ENCODE peak calls at places on chromosomes 2 and 18, in five cellular contexts. H is neural progenitor cell, O is HCT116, C is HepG2, I is DND-41. J is an unnamed sample. For H4K20me1, the result is how much of the 10 kb centered on the place peaks cover.

GRCh38 chr18:51848702-51849101 is 491.3 kb upstream of the DCC start:
- DNase-seq in H (no peak), O (no peak), C (no peak), I (no peak), J (no peak)

GRCh38 chr2:234275515-234275914 is 221.4 kb downstream of the ARL4C start:
- DNase-seq in H (peak), O (no peak), C (no peak), I (no peak), J (no peak)

GRCh38 chr2:227097495-227098161 is 66.4 kb downstream of the COL4A4 start:
- DNase-seq in H (no peak), O (no peak), C (no peak), I (no peak), J (no peak)

GRCh38 chr2:72825271-72826155 is at the start of gene EXOC6B:
- DNase-seq in H (peak), O (peak), C (peak), I (peak), J (peak)

GRCh38 chr2:203534486-203535077 is 519 bp downstream of the RAPH1 start:
- DNase-seq in H (no peak), O (no peak), C (peak), I (peak), J (no peak)

GRCh38 chr2:61770298-61770697 is 83.6 kb downstream of the FAM161A start:
- DNase-seq in H (no peak), O (no peak), C (no peak), I (no peak), J (no peak)

GRCh38 chr2:240737958-240738357 is 46.3 kb downstream of the AQP12A start:
- DNase-seq in H (no peak), O (no peak), C (no peak), I (no peak), J (no peak)

GRCh38 chr2:171318463-171318934 is 115.3 kb downstream of the METTL8 start:
- DNase-seq in H (peak), O (no peak), C (no peak), I (no peak), J (no peak)

GRCh38 chr2:7450188-7451156 is 533.3 kb downstream of the RNF144A start:
- DNase-seq in H (no peak), O (no peak), C (no peak), I (no peak), J (no peak)

GRCh38 chr2:28649481-28650260 is 102.0 kb upstream of the PPP1CB start:
- DNase-seq in H (no peak), O (peak), C (peak), I (no peak), J (no peak)

GRCh38 chr2:144501118-144501517 is 18.8 kb downstream of the ZEB2 start:
- DNase-seq in H (no peak), O (no peak), C (no peak), I (no peak), J (no peak)

GRCh38 chr2:214489702-214490101 is 78.8 kb downstream of the VWC2L start:
- DNase-seq in H (no peak), O (no peak), C (no peak), I (no peak), J (no peak)

GRCh38 chr2:223416826-223417610 is 185.1 kb downstream of the SCG2 start:
- DNase-seq in H (no peak), O (no peak), C (no peak), I (no peak), J (no peak)

GRCh38 chr18:48913201-48913600 is 37.6 kb downstream of the SMAD7 start:
- DNase-seq in H (no peak), O (no peak), C (no peak), I (no peak), J (no peak)

GRCh38 chr2:47904903-47905453 is 1.3 kb downstream of the FBXO11 start:
- DNase-seq in H (peak), O (no peak), C (peak), I (peak), J (no peak)

GRCh38 chr18:79798346-79798998 is 734 bp downstream of the KCNG2 start:
- DNase-seq in H (peak), O (no peak), C (no peak), I (no peak), J (no peak)

GRCh38 chr2:106960633-106961205 is 74.8 kb upstream of the ST6GAL2 start:
- DNase-seq in H (peak), O (no peak), C (no peak), I (no peak), J (no peak)

GRCh38 chr2:128486640-128487375 is 168.1 kb upstream of the HS6ST1 start:
- DNase-seq in H (no peak), O (no peak), C (no peak), I (peak), J (no peak)

GRCh38 chr2:143169105-143169504 is 39.9 kb downstream of the ARHGAP15 start:
- DNase-seq in H (no peak), O (no peak), C (no peak), I (no peak), J (no peak)

GRCh38 chr2:129252781-129253460 is 726.5 kb upstream of the RAB6C start:
- DNase-seq in H (no peak), O (no peak), C (no peak), I (no peak), J (no peak)

DNA sequence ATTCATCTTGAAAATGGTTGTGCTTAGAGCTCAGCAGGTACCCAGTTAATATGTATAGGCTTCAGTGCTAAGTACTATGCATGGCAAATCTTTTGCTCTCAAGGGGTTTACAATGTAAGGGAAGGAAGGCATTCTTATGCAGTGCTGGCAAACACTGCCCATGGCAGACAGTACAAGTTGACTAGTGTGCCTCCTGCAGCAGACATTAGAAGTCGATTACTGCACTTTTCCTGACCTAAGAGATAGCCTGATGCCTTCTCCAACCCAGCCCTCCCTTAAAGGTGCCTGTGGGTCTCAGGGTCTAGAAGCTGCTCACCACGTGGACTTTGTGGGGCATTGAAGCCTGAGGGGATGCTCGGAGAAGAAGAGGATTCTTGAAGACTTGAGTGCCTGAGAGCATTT is 50.9 kb downstream of the GLI2 start:
- DNase-seq in H (no peak), O (no peak), C (no peak), I (no peak), J (no peak)
- H4K20me1 ChIP-seq in H (half or more), O (under half), C (under half), I (under half), J (under half)

GRCh38 chr2:120751553-120751952 is 15.9 kb downstream of the GLI2 start:
- DNase-seq in H (no peak), O (no peak), C (no peak), I (no peak), J (no peak)
- H4K20me1 ChIP-seq in H (half or more), O (under half), C (under half), I (under half), J (under half)

DNA sequence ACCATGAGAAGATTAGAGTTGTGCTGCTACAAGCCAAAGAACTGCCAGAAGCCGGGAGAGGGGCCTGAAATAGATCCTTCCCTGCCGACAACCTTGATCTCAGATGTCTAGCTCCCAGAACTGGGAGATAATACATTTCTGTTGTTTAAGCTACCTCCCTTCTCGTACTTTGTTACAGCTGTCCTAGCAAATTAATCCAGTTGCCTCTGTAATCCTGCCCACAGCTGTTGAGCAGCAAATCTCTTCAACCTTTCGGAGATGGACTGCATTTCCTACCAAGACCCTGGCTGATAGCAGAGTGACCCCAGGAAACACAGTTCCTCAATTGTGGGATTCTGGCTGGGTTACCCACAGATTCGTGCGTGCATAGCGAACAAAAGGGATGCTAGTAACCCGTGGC is 2.6 kb upstream of the TBC1D8 start:
- DNase-seq in H (no peak), O (no peak), C (no peak), I (no peak), J (no peak)
- H4K20me1 ChIP-seq in H (under half), O (under half), C (under half), I (under half), J (under half)

GRCh38 chr2:52895726-52896340 is 871.8 kb upstream of the CHAC2 start:
- DNase-seq in H (no peak), O (no peak), C (no peak), I (no peak), J (no peak)
- H4K20me1 ChIP-seq in H (under half), O (under half), C (under half), I (under half), J (under half)

DNA sequence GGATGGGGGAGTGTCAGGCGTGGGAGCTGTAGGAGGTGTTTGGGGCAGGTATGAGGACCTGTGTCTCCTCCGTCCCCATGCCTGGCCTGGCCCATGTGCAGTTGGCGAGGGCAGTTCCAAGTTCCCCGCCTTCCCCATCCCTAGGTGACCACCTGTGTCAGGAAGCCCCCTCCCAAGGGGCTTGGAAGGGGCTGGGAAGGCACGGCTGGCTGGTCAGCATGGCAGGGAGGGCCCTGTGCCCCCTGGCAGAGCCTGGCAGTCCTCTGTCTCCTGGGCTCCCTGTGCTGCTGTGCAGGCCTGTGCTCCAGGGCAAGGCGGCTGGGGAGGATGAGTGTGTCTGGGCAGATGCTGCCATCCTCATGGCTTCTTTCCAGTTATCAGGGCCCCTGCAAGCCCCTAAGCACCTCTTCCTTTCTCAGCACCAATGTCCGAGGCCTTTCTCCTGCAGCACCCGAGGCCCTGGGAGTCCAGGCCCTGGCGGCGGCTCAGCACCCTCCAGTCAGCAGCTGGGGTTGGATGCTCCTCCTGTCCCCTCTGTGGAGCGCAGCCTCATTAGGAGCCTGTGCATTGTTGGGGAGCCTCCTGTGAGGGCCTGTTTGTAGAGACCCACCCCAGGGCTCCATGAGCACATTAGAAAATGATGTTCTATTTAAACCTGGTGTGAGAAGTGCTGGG is 101.7 kb downstream of the FAM210A start:
- DNase-seq in H (no peak), O (no peak), C (no peak), I (no peak), J (no peak)
- H4K20me1 ChIP-seq in H (under half), O (under half), C (under half), I (half or more), J (under half)

DNA sequence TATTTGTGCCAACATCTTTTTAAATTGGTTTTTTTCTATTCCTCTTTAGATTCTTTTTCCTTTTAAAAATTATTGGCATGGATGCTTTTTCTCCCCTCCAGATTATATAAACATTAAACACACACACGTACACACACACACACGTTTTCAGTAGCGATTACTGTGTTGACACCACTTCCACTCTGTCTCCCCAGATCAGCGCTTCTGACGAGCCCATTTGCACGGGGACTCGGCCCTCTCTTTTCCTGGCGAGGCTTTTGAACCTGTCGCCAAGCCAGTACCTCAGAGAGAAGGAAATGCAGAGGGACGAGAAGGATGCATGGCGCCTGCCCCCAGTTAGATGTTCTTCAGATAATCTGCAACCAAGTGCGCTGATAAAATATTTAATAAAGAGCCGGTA is 1.1 kb upstream of the TBR1 start:
- DNase-seq in H (peak), O (no peak), C (no peak), I (no peak), J (no peak)
- H4K20me1 ChIP-seq in H (half or more), O (under half), C (under half), I (under half), J (under half)

GRCh38 chr18:75204262-75204977 is 4.5 kb downstream of the PTGR3 start:
- DNase-seq in H (peak), O (no peak), C (no peak), I (no peak), J (no peak)

GRCh38 chr18:75206637-75207297 is 2.2 kb downstream of the PTGR3 start:
- DNase-seq in H (no peak), O (no peak), C (no peak), I (no peak), J (no peak)

GRCh38 chr18:75204978-75205759 is 3.8 kb downstream of the PTGR3 start:
- DNase-seq in H (peak), O (no peak), C (no peak), I (no peak), J (no peak)

GRCh38 chr18:75207298-75208054 is 1.5 kb downstream of the PTGR3 start:
- DNase-seq in H (peak), O (no peak), C (peak), I (no peak), J (no peak)

GRCh38 chr18:75205760-75206109 is 3.2 kb downstream of the PTGR3 start:
- DNase-seq in H (peak), O (no peak), C (no peak), I (no peak), J (no peak)
- H4K20me1 ChIP-seq in H (half or more), O (under half), C (under half), I (half or more), J (under half)

DNA sequence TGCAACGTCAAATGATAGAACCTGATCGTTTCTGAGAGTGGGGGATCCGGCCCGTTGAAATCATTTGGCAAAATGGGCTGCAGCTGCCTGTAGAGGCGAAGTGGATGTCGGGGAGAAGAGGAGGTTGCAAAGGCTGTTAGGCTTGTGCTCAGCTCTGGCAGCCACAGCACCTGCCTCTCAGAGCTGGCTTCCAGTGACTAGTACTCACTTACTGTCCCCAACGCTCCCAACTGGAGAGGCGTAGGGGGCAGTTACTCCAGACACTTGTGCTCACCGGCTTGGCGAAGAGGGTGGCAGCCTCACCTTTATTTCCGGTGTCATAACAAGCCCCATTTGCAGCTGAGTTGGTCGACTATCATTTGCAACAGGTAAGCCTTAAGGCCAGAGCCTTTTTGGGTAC is 37.9 kb downstream of the NCK2 start:
- DNase-seq in H (no peak), O (no peak), C (no peak), I (no peak), J (no peak)
- H4K20me1 ChIP-seq in H (half or more), O (under half), C (under half), I (half or more), J (under half)

J was measured in GM12878.